ENCODE peak calls at places on chromosome 1, in eight cellular contexts. One of them, this sample, is unnamed.

GRCh38 chr1:225907341-225907740 is 16.7 kb downstream of the PYCR2 start:
- DNase-seq in GM23338: no peak
- DNase-seq in GM23248: no peak
- DNase-seq in HepG2: no peak
- DNase-seq in HCT116: no peak
- DNase-seq in keratinocyte: no peak
- DNase-seq in fibroblast of lung: no peak
- DNase-seq in H1: no peak
- DNase-seq in this sample: no peak

GRCh38 chr1:51915958-51916357 is 37.4 kb upstream of the NRDC start:
- DNase-seq in GM23338: no peak
- DNase-seq in keratinocyte: no peak
- DNase-seq in HCT116: no peak
- DNase-seq in GM23248: peak
- DNase-seq in HepG2: no peak
- DNase-seq in H1: no peak
- DNase-seq in fibroblast of lung: no peak
- DNase-seq in this sample: no peak

GRCh38 chr1:93728480-93729131 is 47.0 kb upstream of the BCAR3 start:
- DNase-seq in fibroblast of lung: no peak
- DNase-seq in GM23338: no peak
- DNase-seq in GM23248: peak
- DNase-seq in H1: no peak
- DNase-seq in HCT116: no peak
- DNase-seq in HepG2: no peak
- DNase-seq in keratinocyte: no peak
- DNase-seq in this sample: no peak

GRCh38 chr1:8889103-8889846 is 10.8 kb upstream of the ENO1 start:
- DNase-seq in HCT116: no peak
- DNase-seq in fibroblast of lung: no peak
- DNase-seq in GM23248: peak
- DNase-seq in GM23338: no peak
- DNase-seq in keratinocyte: no peak
- DNase-seq in HepG2: no peak
- DNase-seq in H1: no peak
- DNase-seq in this sample: no peak

GRCh38 chr1:160208179-160209040 is 3.2 kb downstream of the PEA15 start:
- DNase-seq in HCT116: no peak
- DNase-seq in GM23248: peak
- DNase-seq in HepG2: no peak
- DNase-seq in keratinocyte: no peak
- DNase-seq in H1: no peak
- DNase-seq in fibroblast of lung: no peak
- DNase-seq in GM23338: no peak
- DNase-seq in this sample: no peak

GRCh38 chr1:241998950-241999495 is at the start of gene MAP1LC3C:
- DNase-seq in HCT116: no peak
- DNase-seq in GM23338: peak
- DNase-seq in keratinocyte: no peak
- DNase-seq in GM23248: no peak
- DNase-seq in H1: no peak
- DNase-seq in HepG2: no peak
- DNase-seq in fibroblast of lung: no peak
- DNase-seq in this sample: no peak

GRCh38 chr1:93338426-93338825 is 7.3 kb upstream of the DR1 start:
- DNase-seq in HCT116: peak
- DNase-seq in GM23248: peak
- DNase-seq in keratinocyte: peak
- DNase-seq in GM23338: no peak
- DNase-seq in HepG2: no peak
- DNase-seq in H1: no peak
- DNase-seq in fibroblast of lung: peak
- DNase-seq in this sample: no peak

GRCh38 chr1:114043548-114043947 is 64.3 kb downstream of the OLFML3 start:
- DNase-seq in GM23338: no peak
- DNase-seq in keratinocyte: no peak
- DNase-seq in fibroblast of lung: no peak
- DNase-seq in GM23248: no peak
- DNase-seq in HCT116: no peak
- DNase-seq in HepG2: no peak
- DNase-seq in H1: no peak
- DNase-seq in this sample: no peak

DNA sequence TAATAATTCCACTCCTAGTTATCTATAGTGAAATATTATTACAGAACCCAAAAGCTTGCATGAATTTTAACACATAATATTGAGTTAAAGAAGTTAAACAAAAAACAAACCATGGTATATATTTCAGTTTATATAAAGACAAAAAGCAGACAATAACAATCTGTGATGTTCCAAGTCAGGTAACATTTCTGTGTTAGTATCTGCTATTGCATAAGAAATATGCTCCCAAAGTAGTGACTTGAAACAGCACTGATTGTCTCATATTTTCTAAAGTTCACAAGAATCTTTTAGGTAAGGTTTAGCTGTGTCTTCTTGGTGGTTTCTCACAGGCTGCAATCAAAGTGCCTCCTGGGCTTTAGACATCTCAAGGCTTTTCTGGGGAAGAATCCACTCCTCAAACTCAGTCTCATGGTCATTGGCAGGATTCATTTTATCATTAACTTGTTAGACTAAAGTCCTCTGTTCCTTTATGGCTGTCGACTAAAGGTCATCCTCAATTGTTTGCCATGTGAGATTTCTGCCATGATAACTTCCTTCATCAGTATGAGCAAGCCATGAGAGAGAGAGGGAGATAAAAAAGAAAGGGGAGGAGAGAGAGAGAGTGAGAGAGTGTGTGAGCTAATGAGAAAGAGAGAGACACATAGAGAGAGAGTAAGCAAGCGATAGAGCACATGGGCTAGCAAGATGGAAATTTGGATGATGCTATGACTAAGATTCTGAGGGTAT is 19.9 kb downstream of the GBP1 start:
- DNase-seq in HepG2: peak
- DNase-seq in H1: no peak
- DNase-seq in GM23338: no peak
- DNase-seq in fibroblast of lung: no peak
- DNase-seq in keratinocyte: no peak
- DNase-seq in HCT116: no peak
- DNase-seq in GM23248: no peak
- DNase-seq in this sample: peak
- TF ChIP-seq EZH2 in HepG2: no peak
- TF ChIP-seq EZH2 in H1: no peak
- TF ChIP-seq EZH2 in GM23338: no peak
- TF ChIP-seq EZH2 in fibroblast of lung: no peak
- TF ChIP-seq EZH2 in keratinocyte: no peak
- TF ChIP-seq EZH2 in HCT116: no peak
- TF ChIP-seq EZH2 in GM23248: no peak
- TF ChIP-seq EZH2 in this sample: no peak

DNA sequence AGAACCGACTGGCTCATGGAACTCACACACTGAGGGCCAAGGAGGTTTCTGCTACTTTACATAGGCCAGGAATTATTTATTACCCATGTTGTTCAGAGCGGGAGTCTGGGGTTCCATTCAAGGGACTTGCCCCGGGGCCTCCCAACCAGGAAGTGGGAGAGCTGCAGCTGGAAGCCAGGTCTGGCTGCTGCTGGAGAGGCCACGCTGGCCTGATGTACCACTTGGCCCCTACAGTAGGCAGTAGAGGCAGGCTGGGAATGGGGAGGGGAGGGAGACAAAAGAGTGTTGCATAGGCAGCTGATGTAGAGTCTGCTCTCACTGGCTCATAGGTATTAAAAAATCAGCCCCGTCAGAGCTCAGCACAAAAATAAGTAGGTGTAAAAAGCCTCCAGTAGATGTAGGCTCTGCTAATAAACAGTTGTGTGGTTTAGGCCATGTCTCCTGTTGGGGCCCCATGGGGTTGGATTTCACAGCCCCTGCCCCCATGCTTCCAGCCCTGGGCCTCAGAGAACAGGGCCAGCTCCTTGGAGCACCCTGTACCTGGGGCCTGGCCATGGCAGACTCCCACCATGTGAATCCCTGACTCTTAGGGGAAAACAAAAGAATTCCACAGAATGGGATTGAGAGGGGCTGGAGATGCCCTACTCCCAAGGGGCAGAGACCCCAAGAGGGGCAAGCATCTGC is 11.7 kb downstream of the LRP8 start:
- DNase-seq in keratinocyte: no peak
- DNase-seq in HepG2: no peak
- DNase-seq in HCT116: no peak
- DNase-seq in GM23338: peak
- DNase-seq in H1: no peak
- DNase-seq in GM23248: no peak
- DNase-seq in fibroblast of lung: no peak
- DNase-seq in this sample: peak
- H2AFZ ChIP-seq in keratinocyte: no peak
- H2AFZ ChIP-seq in HepG2: no peak
- H2AFZ ChIP-seq in HCT116: no peak
- H2AFZ ChIP-seq in GM23338: no peak
- H2AFZ ChIP-seq in H1: no peak
- H2AFZ ChIP-seq in GM23248: no peak
- H2AFZ ChIP-seq in fibroblast of lung: no peak
- H2AFZ ChIP-seq in this sample: no peak

DNA sequence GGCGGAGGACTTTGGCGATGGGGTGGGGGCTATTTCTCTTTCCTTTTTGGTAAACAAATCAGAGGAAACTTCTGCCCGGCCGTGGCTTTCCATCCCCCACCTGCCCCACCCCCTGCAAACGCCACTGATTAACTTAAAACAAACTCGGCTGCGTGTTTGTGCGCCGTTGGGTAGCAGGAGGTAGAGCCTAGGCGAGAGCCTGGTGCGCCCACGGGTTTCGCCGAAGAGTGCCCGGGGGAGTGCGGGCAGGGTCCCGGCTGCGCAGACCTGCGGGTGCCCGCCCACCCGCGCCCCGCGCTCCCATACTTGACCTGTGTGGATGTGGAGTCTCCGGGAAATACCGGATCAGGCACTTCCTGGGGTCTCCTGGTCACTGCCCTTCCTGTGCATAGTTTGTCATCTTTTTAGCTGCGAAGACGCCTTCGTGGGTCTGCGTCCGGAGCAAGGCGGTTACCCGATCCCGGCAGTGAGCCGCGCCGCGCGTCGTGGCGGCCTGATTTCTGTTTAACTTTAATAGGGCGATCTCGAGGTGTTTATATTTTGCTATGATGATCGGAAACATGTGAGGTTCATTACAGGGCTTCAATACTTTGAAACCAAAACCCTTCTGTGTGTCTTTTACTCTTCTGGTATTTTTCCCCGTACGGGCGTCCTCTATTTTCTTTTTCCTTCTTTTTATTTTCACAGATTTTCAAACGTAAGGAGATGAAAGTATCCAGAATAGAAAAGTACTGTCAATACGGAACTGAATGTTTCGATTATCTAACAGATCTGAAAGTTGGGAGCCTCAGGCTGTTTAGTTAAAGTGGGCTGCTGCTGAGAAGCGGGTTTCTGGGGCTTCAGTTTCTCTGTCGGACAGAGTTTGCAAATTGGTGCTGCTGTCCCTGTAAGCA is 15.2 kb downstream of the NR5A2 start:
- DNase-seq in GM23248: peak
- DNase-seq in keratinocyte: no peak
- DNase-seq in HepG2: no peak
- DNase-seq in GM23338: peak
- DNase-seq in fibroblast of lung: no peak
- DNase-seq in H1: no peak
- DNase-seq in HCT116: no peak
- DNase-seq in this sample: peak
- TF ChIP-seq EZH2 in GM23248: peak
- TF ChIP-seq EZH2 in keratinocyte: peak
- TF ChIP-seq EZH2 in HepG2: peak
- TF ChIP-seq EZH2 in GM23338: peak
- TF ChIP-seq EZH2 in fibroblast of lung: peak
- TF ChIP-seq EZH2 in H1: peak
- TF ChIP-seq EZH2 in HCT116: no peak
- TF ChIP-seq EZH2 in this sample: peak

DNA sequence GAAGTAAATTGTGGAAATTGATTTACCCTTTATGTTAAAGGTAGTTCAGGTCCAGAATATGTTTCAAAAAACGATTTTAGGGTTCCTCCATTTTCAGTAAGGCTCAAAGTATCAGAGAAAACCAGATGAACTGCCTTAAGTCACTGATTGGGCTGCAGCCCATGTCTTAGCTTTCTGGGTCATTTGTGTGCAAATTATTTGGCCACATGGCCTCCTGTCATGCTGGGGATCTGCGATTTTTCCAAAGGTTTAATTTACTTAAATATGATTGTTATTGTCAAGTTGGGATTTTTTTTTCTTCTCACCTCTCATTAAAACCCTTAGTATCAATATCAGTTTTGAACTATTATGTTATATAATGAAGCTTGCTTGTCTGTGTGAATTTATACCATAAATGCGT is 135.9 kb upstream of the DPYD start:
- DNase-seq in GM23338: no peak
- DNase-seq in keratinocyte: no peak
- DNase-seq in fibroblast of lung: no peak
- DNase-seq in H1: no peak
- DNase-seq in HepG2: no peak
- DNase-seq in GM23248: no peak
- DNase-seq in HCT116: no peak
- DNase-seq in this sample: no peak
- H2AFZ ChIP-seq in GM23338: no peak
- H2AFZ ChIP-seq in keratinocyte: no peak
- H2AFZ ChIP-seq in fibroblast of lung: no peak
- H2AFZ ChIP-seq in H1: no peak
- H2AFZ ChIP-seq in HepG2: no peak
- H2AFZ ChIP-seq in GM23248: no peak
- H2AFZ ChIP-seq in HCT116: no peak
- H2AFZ ChIP-seq in this sample: no peak

GRCh38 chr1:47445823-47446567 is 8.2 kb downstream of the FOXD2 start:
- DNase-seq in GM23248: no peak
- DNase-seq in HCT116: no peak
- DNase-seq in HepG2: no peak
- DNase-seq in fibroblast of lung: no peak
- DNase-seq in GM23338: no peak
- DNase-seq in H1: no peak
- DNase-seq in keratinocyte: no peak
- DNase-seq in this sample: no peak
- TF ChIP-seq EZH2 in GM23248: no peak
- TF ChIP-seq EZH2 in HCT116: no peak
- TF ChIP-seq EZH2 in HepG2: no peak
- TF ChIP-seq EZH2 in fibroblast of lung: peak
- TF ChIP-seq EZH2 in GM23338: peak
- TF ChIP-seq EZH2 in H1: no peak
- TF ChIP-seq EZH2 in keratinocyte: peak
- TF ChIP-seq EZH2 in this sample: no peak

GRCh38 chr1:152884966-152885624 is 7.0 kb downstream of the SMCP start:
- DNase-seq in GM23338: no peak
- DNase-seq in HCT116: no peak
- DNase-seq in fibroblast of lung: peak
- DNase-seq in H1: no peak
- DNase-seq in HepG2: no peak
- DNase-seq in keratinocyte: no peak
- DNase-seq in GM23248: peak
- DNase-seq in this sample: no peak
- H2AFZ ChIP-seq in GM23338: no peak
- H2AFZ ChIP-seq in HCT116: no peak
- H2AFZ ChIP-seq in fibroblast of lung: no peak
- H2AFZ ChIP-seq in H1: no peak
- H2AFZ ChIP-seq in HepG2: no peak
- H2AFZ ChIP-seq in keratinocyte: no peak
- H2AFZ ChIP-seq in GM23248: no peak
- H2AFZ ChIP-seq in this sample: no peak

This sample was measured in hepatocyte.